ENCODE peak calls at places on chromosomes 12 and 14, in ten cellular contexts. One of them, this sample, is unnamed.

GRCh38 chr14:68208218-68208617 is 388.6 kb downstream of the RAD51B start:
- DNase-seq in T follicular helper cell: no peak
- DNase-seq in skeletal muscle cell: no peak
- DNase-seq in HEK293T: no peak
- DNase-seq in germinal center: no peak
- DNase-seq in fibroblast of the aortic adventitia: peak; percentile 90
- DNase-seq in stimulated activated CD4-positive, alpha-beta T cell treated with anti-CD3 and anti-CD28 coated beads, Interleukin-1b, Interleukin-23, amount 100 ng/mL, for 24 hours: no peak
- DNase-seq in nucleus accumbens: no peak
- DNase-seq in NCI-H1092 treated with DMSO at 0.1 percent for 48 hours: no peak
- DNase-seq in lower leg skin: no peak
- DNase-seq in this sample: no peak

GRCh38 chr14:65153101-65153500 is 50.8 kb upstream of the MAX start:
- DNase-seq in T follicular helper cell: no peak
- DNase-seq in skeletal muscle cell: no peak
- DNase-seq in HEK293T: no peak
- DNase-seq in germinal center: no peak
- DNase-seq in fibroblast of the aortic adventitia: no peak
- DNase-seq in stimulated activated CD4-positive, alpha-beta T cell treated with anti-CD3 and anti-CD28 coated beads, Interleukin-1b, Interleukin-23, amount 100 ng/mL, for 24 hours: no peak
- DNase-seq in nucleus accumbens: no peak
- DNase-seq in NCI-H1092 treated with DMSO at 0.1 percent for 48 hours: no peak
- DNase-seq in lower leg skin: no peak
- DNase-seq in this sample: no peak

GRCh38 chr12:91327136-91327535 is 144.5 kb upstream of the DCN start:
- DNase-seq in T follicular helper cell: no peak
- DNase-seq in skeletal muscle cell: no peak
- DNase-seq in HEK293T: no peak
- DNase-seq in germinal center: no peak
- DNase-seq in fibroblast of the aortic adventitia: peak; percentile 44
- DNase-seq in stimulated activated CD4-positive, alpha-beta T cell treated with anti-CD3 and anti-CD28 coated beads, Interleukin-1b, Interleukin-23, amount 100 ng/mL, for 24 hours: no peak
- DNase-seq in nucleus accumbens: no peak
- DNase-seq in NCI-H1092 treated with DMSO at 0.1 percent for 48 hours: no peak
- DNase-seq in lower leg skin: no peak
- DNase-seq in this sample: no peak

GRCh38 chr12:12272869-12273268 is 6.0 kb upstream of the LRP6 start:
- DNase-seq in T follicular helper cell: no peak
- DNase-seq in skeletal muscle cell: no peak
- DNase-seq in HEK293T: no peak
- DNase-seq in germinal center: no peak
- DNase-seq in fibroblast of the aortic adventitia: peak; percentile 77
- DNase-seq in stimulated activated CD4-positive, alpha-beta T cell treated with anti-CD3 and anti-CD28 coated beads, Interleukin-1b, Interleukin-23, amount 100 ng/mL, for 24 hours: no peak
- DNase-seq in nucleus accumbens: no peak
- DNase-seq in NCI-H1092 treated with DMSO at 0.1 percent for 48 hours: no peak
- DNase-seq in lower leg skin: no peak
- DNase-seq in this sample: no peak

GRCh38 chr12:13268606-13269005 is 72.1 kb downstream of the EMP1 start:
- DNase-seq in T follicular helper cell: no peak
- DNase-seq in skeletal muscle cell: no peak
- DNase-seq in HEK293T: no peak
- DNase-seq in germinal center: no peak
- DNase-seq in fibroblast of the aortic adventitia: no peak
- DNase-seq in stimulated activated CD4-positive, alpha-beta T cell treated with anti-CD3 and anti-CD28 coated beads, Interleukin-1b, Interleukin-23, amount 100 ng/mL, for 24 hours: no peak
- DNase-seq in nucleus accumbens: no peak
- DNase-seq in NCI-H1092 treated with DMSO at 0.1 percent for 48 hours: no peak
- DNase-seq in lower leg skin: no peak
- DNase-seq in this sample: no peak

GRCh38 chr14:44785096-44785495 is 176.7 kb downstream of the KLHL28 start:
- DNase-seq in T follicular helper cell: no peak
- DNase-seq in skeletal muscle cell: no peak
- DNase-seq in HEK293T: no peak
- DNase-seq in germinal center: no peak
- DNase-seq in fibroblast of the aortic adventitia: peak; percentile 61
- DNase-seq in stimulated activated CD4-positive, alpha-beta T cell treated with anti-CD3 and anti-CD28 coated beads, Interleukin-1b, Interleukin-23, amount 100 ng/mL, for 24 hours: no peak
- DNase-seq in nucleus accumbens: no peak
- DNase-seq in NCI-H1092 treated with DMSO at 0.1 percent for 48 hours: no peak
- DNase-seq in lower leg skin: no peak
- DNase-seq in this sample: no peak

GRCh38 chr14:67493092-67493717 is 4.7 kb upstream of the TMEM229B start:
- DNase-seq in T follicular helper cell: no peak
- DNase-seq in skeletal muscle cell: no peak
- DNase-seq in HEK293T: no peak
- DNase-seq in germinal center: peak; percentile 55
- DNase-seq in fibroblast of the aortic adventitia: no peak
- DNase-seq in stimulated activated CD4-positive, alpha-beta T cell treated with anti-CD3 and anti-CD28 coated beads, Interleukin-1b, Interleukin-23, amount 100 ng/mL, for 24 hours: no peak
- DNase-seq in nucleus accumbens: no peak
- DNase-seq in NCI-H1092 treated with DMSO at 0.1 percent for 48 hours: no peak
- DNase-seq in lower leg skin: no peak
- DNase-seq in this sample: no peak

GRCh38 chr12:89263153-89263552 is 89.1 kb downstream of the DUSP6 start:
- DNase-seq in T follicular helper cell: no peak
- DNase-seq in skeletal muscle cell: no peak
- DNase-seq in HEK293T: no peak
- DNase-seq in germinal center: no peak
- DNase-seq in fibroblast of the aortic adventitia: no peak
- DNase-seq in stimulated activated CD4-positive, alpha-beta T cell treated with anti-CD3 and anti-CD28 coated beads, Interleukin-1b, Interleukin-23, amount 100 ng/mL, for 24 hours: no peak
- DNase-seq in nucleus accumbens: no peak
- DNase-seq in NCI-H1092 treated with DMSO at 0.1 percent for 48 hours: no peak
- DNase-seq in lower leg skin: no peak
- DNase-seq in this sample: no peak

GRCh38 chr14:60311417-60311816 is 62.4 kb downstream of the PPM1A start:
- DNase-seq in T follicular helper cell: no peak
- DNase-seq in skeletal muscle cell: no peak
- DNase-seq in HEK293T: no peak
- DNase-seq in germinal center: no peak
- DNase-seq in fibroblast of the aortic adventitia: peak; percentile 64
- DNase-seq in stimulated activated CD4-positive, alpha-beta T cell treated with anti-CD3 and anti-CD28 coated beads, Interleukin-1b, Interleukin-23, amount 100 ng/mL, for 24 hours: no peak
- DNase-seq in nucleus accumbens: no peak
- DNase-seq in NCI-H1092 treated with DMSO at 0.1 percent for 48 hours: peak; percentile 8
- DNase-seq in lower leg skin: no peak
- DNase-seq in this sample: no peak

GRCh38 chr14:80164991-80165390 is 46.3 kb downstream of the DIO2 start:
- DNase-seq in T follicular helper cell: no peak
- DNase-seq in skeletal muscle cell: no peak
- DNase-seq in HEK293T: no peak
- DNase-seq in germinal center: no peak
- DNase-seq in fibroblast of the aortic adventitia: peak; percentile 34
- DNase-seq in stimulated activated CD4-positive, alpha-beta T cell treated with anti-CD3 and anti-CD28 coated beads, Interleukin-1b, Interleukin-23, amount 100 ng/mL, for 24 hours: no peak
- DNase-seq in nucleus accumbens: no peak
- DNase-seq in NCI-H1092 treated with DMSO at 0.1 percent for 48 hours: no peak
- DNase-seq in lower leg skin: no peak
- DNase-seq in this sample: no peak

GRCh38 chr12:70638639-70639349 is 1.6 kb upstream of the PTPRB start:
- DNase-seq in T follicular helper cell: no peak
- DNase-seq in skeletal muscle cell: no peak
- DNase-seq in HEK293T: no peak
- DNase-seq in germinal center: no peak
- DNase-seq in fibroblast of the aortic adventitia: no peak
- DNase-seq in stimulated activated CD4-positive, alpha-beta T cell treated with anti-CD3 and anti-CD28 coated beads, Interleukin-1b, Interleukin-23, amount 100 ng/mL, for 24 hours: no peak
- DNase-seq in nucleus accumbens: no peak
- DNase-seq in NCI-H1092 treated with DMSO at 0.1 percent for 48 hours: no peak
- DNase-seq in lower leg skin: no peak
- DNase-seq in this sample: no peak

GRCh38 chr12:68808388-68809189 is 612 bp downstream of the MDM2 start:
- DNase-seq in T follicular helper cell: peak; percentile 25
- DNase-seq in skeletal muscle cell: peak; percentile 63
- DNase-seq in HEK293T: peak; percentile 72
- DNase-seq in germinal center: peak; percentile 51
- DNase-seq in fibroblast of the aortic adventitia: peak; percentile 95
- DNase-seq in stimulated activated CD4-positive, alpha-beta T cell treated with anti-CD3 and anti-CD28 coated beads, Interleukin-1b, Interleukin-23, amount 100 ng/mL, for 24 hours: peak; percentile 28
- DNase-seq in nucleus accumbens: peak; percentile 44
- DNase-seq in NCI-H1092 treated with DMSO at 0.1 percent for 48 hours: peak; percentile 37
- DNase-seq in lower leg skin: peak; percentile 96
- DNase-seq in this sample: peak; percentile 68

GRCh38 chr14:31300883-31301282 is 93.3 kb upstream of the HECTD1 start:
- DNase-seq in T follicular helper cell: no peak
- DNase-seq in skeletal muscle cell: no peak
- DNase-seq in HEK293T: no peak
- DNase-seq in germinal center: no peak
- DNase-seq in fibroblast of the aortic adventitia: no peak
- DNase-seq in stimulated activated CD4-positive, alpha-beta T cell treated with anti-CD3 and anti-CD28 coated beads, Interleukin-1b, Interleukin-23, amount 100 ng/mL, for 24 hours: no peak
- DNase-seq in nucleus accumbens: no peak
- DNase-seq in NCI-H1092 treated with DMSO at 0.1 percent for 48 hours: no peak
- DNase-seq in lower leg skin: no peak
- DNase-seq in this sample: no peak

GRCh38 chr12:53461059-53461458 is 9.2 kb downstream of the PCBP2 start:
- DNase-seq in T follicular helper cell: no peak
- DNase-seq in skeletal muscle cell: no peak
- DNase-seq in HEK293T: no peak
- DNase-seq in germinal center: no peak
- DNase-seq in fibroblast of the aortic adventitia: no peak
- DNase-seq in stimulated activated CD4-positive, alpha-beta T cell treated with anti-CD3 and anti-CD28 coated beads, Interleukin-1b, Interleukin-23, amount 100 ng/mL, for 24 hours: no peak
- DNase-seq in nucleus accumbens: no peak
- DNase-seq in NCI-H1092 treated with DMSO at 0.1 percent for 48 hours: no peak
- DNase-seq in lower leg skin: no peak
- DNase-seq in this sample: no peak

GRCh38 chr12:53589915-53590314 is 36.3 kb downstream of the ATF7 start:
- DNase-seq in T follicular helper cell: no peak
- DNase-seq in skeletal muscle cell: no peak
- DNase-seq in HEK293T: no peak
- DNase-seq in germinal center: no peak
- DNase-seq in fibroblast of the aortic adventitia: no peak
- DNase-seq in stimulated activated CD4-positive, alpha-beta T cell treated with anti-CD3 and anti-CD28 coated beads, Interleukin-1b, Interleukin-23, amount 100 ng/mL, for 24 hours: no peak
- DNase-seq in nucleus accumbens: no peak
- DNase-seq in NCI-H1092 treated with DMSO at 0.1 percent for 48 hours: no peak
- DNase-seq in lower leg skin: no peak
- DNase-seq in this sample: no peak

GRCh38 chr12:123041042-123041531 is 60.6 kb downstream of the ARL6IP4 start:
- DNase-seq in T follicular helper cell: no peak
- DNase-seq in skeletal muscle cell: no peak
- DNase-seq in HEK293T: no peak
- DNase-seq in germinal center: no peak
- DNase-seq in fibroblast of the aortic adventitia: no peak
- DNase-seq in stimulated activated CD4-positive, alpha-beta T cell treated with anti-CD3 and anti-CD28 coated beads, Interleukin-1b, Interleukin-23, amount 100 ng/mL, for 24 hours: no peak
- DNase-seq in nucleus accumbens: no peak
- DNase-seq in NCI-H1092 treated with DMSO at 0.1 percent for 48 hours: peak; percentile 23
- DNase-seq in lower leg skin: no peak
- DNase-seq in this sample: no peak

GRCh38 chr14:88668448-88669116 is 105.7 kb downstream of the ZC3H14 start:
- DNase-seq in T follicular helper cell: no peak
- DNase-seq in skeletal muscle cell: no peak
- DNase-seq in HEK293T: no peak
- DNase-seq in germinal center: peak; percentile 31
- DNase-seq in fibroblast of the aortic adventitia: no peak
- DNase-seq in stimulated activated CD4-positive, alpha-beta T cell treated with anti-CD3 and anti-CD28 coated beads, Interleukin-1b, Interleukin-23, amount 100 ng/mL, for 24 hours: no peak
- DNase-seq in nucleus accumbens: no peak
- DNase-seq in NCI-H1092 treated with DMSO at 0.1 percent for 48 hours: no peak
- DNase-seq in lower leg skin: no peak
- DNase-seq in this sample: no peak

GRCh38 chr14:97266653-97267052 is 469.5 kb downstream of the VRK1 start:
- DNase-seq in T follicular helper cell: no peak
- DNase-seq in skeletal muscle cell: peak; percentile 8
- DNase-seq in HEK293T: no peak
- DNase-seq in germinal center: no peak
- DNase-seq in fibroblast of the aortic adventitia: no peak
- DNase-seq in stimulated activated CD4-positive, alpha-beta T cell treated with anti-CD3 and anti-CD28 coated beads, Interleukin-1b, Interleukin-23, amount 100 ng/mL, for 24 hours: no peak
- DNase-seq in nucleus accumbens: no peak
- DNase-seq in NCI-H1092 treated with DMSO at 0.1 percent for 48 hours: no peak
- DNase-seq in lower leg skin: no peak
- DNase-seq in this sample: no peak

GRCh38 chr12:30813741-30814687 is 59.3 kb upstream of the CAPRIN2 start:
- DNase-seq in T follicular helper cell: no peak
- DNase-seq in skeletal muscle cell: peak; percentile 36
- DNase-seq in HEK293T: no peak
- DNase-seq in germinal center: no peak
- DNase-seq in fibroblast of the aortic adventitia: peak; percentile 35
- DNase-seq in stimulated activated CD4-positive, alpha-beta T cell treated with anti-CD3 and anti-CD28 coated beads, Interleukin-1b, Interleukin-23, amount 100 ng/mL, for 24 hours: no peak
- DNase-seq in nucleus accumbens: no peak
- DNase-seq in NCI-H1092 treated with DMSO at 0.1 percent for 48 hours: no peak
- DNase-seq in lower leg skin: no peak
- DNase-seq in this sample: no peak

GRCh38 chr12:55715169-55715764 is 579 bp upstream of the BLOC1S1 start:
- DNase-seq in T follicular helper cell: no peak
- DNase-seq in skeletal muscle cell: no peak
- DNase-seq in HEK293T: no peak
- DNase-seq in germinal center: no peak
- DNase-seq in fibroblast of the aortic adventitia: no peak
- DNase-seq in stimulated activated CD4-positive, alpha-beta T cell treated with anti-CD3 and anti-CD28 coated beads, Interleukin-1b, Interleukin-23, amount 100 ng/mL, for 24 hours: no peak
- DNase-seq in nucleus accumbens: no peak
- DNase-seq in NCI-H1092 treated with DMSO at 0.1 percent for 48 hours: no peak
- DNase-seq in lower leg skin: no peak
- DNase-seq in this sample: no peak

GRCh38 chr14:41362134-41362533 is 244.5 kb upstream of the LRFN5 start:
- DNase-seq in T follicular helper cell: no peak
- DNase-seq in skeletal muscle cell: no peak
- DNase-seq in HEK293T: peak; percentile 8
- DNase-seq in germinal center: no peak
- DNase-seq in fibroblast of the aortic adventitia: no peak
- DNase-seq in stimulated activated CD4-positive, alpha-beta T cell treated with anti-CD3 and anti-CD28 coated beads, Interleukin-1b, Interleukin-23, amount 100 ng/mL, for 24 hours: no peak
- DNase-seq in nucleus accumbens: no peak
- DNase-seq in NCI-H1092 treated with DMSO at 0.1 percent for 48 hours: no peak
- DNase-seq in lower leg skin: no peak
- DNase-seq in this sample: no peak

GRCh38 chr14:37594916-37595808 is at the start of the genes FOXA1 and TTC6:
- DNase-seq in T follicular helper cell: no peak
- DNase-seq in skeletal muscle cell: no peak
- DNase-seq in HEK293T: peak; percentile 45
- DNase-seq in germinal center: no peak
- DNase-seq in fibroblast of the aortic adventitia: peak; percentile 16
- DNase-seq in stimulated activated CD4-positive, alpha-beta T cell treated with anti-CD3 and anti-CD28 coated beads, Interleukin-1b, Interleukin-23, amount 100 ng/mL, for 24 hours: no peak
- DNase-seq in nucleus accumbens: no peak
- DNase-seq in NCI-H1092 treated with DMSO at 0.1 percent for 48 hours: peak; percentile 95
- DNase-seq in lower leg skin: no peak
- DNase-seq in this sample: peak; percentile 43

GRCh38 chr12:45034861-45035265 is 16.0 kb downstream of the DBX2 start:
- DNase-seq in T follicular helper cell: no peak
- DNase-seq in skeletal muscle cell: no peak
- DNase-seq in HEK293T: no peak
- DNase-seq in germinal center: no peak
- DNase-seq in fibroblast of the aortic adventitia: no peak
- DNase-seq in stimulated activated CD4-positive, alpha-beta T cell treated with anti-CD3 and anti-CD28 coated beads, Interleukin-1b, Interleukin-23, amount 100 ng/mL, for 24 hours: no peak
- DNase-seq in nucleus accumbens: no peak
- DNase-seq in NCI-H1092 treated with DMSO at 0.1 percent for 48 hours: no peak
- DNase-seq in lower leg skin: no peak
- DNase-seq in this sample: no peak

GRCh38 chr12:130101370-130101769 is 60.9 kb upstream of the FZD10 start:
- DNase-seq in T follicular helper cell: no peak
- DNase-seq in skeletal muscle cell: no peak
- DNase-seq in HEK293T: no peak
- DNase-seq in germinal center: no peak
- DNase-seq in fibroblast of the aortic adventitia: no peak
- DNase-seq in stimulated activated CD4-positive, alpha-beta T cell treated with anti-CD3 and anti-CD28 coated beads, Interleukin-1b, Interleukin-23, amount 100 ng/mL, for 24 hours: no peak
- DNase-seq in nucleus accumbens: no peak
- DNase-seq in NCI-H1092 treated with DMSO at 0.1 percent for 48 hours: no peak
- DNase-seq in lower leg skin: no peak
- DNase-seq in this sample: no peak

GRCh38 chr14:71705460-71705859 is 226.8 kb upstream of the RGS6 start:
- DNase-seq in T follicular helper cell: no peak
- DNase-seq in skeletal muscle cell: no peak
- DNase-seq in HEK293T: no peak
- DNase-seq in germinal center: no peak
- DNase-seq in fibroblast of the aortic adventitia: no peak
- DNase-seq in stimulated activated CD4-positive, alpha-beta T cell treated with anti-CD3 and anti-CD28 coated beads, Interleukin-1b, Interleukin-23, amount 100 ng/mL, for 24 hours: no peak
- DNase-seq in nucleus accumbens: no peak
- DNase-seq in NCI-H1092 treated with DMSO at 0.1 percent for 48 hours: no peak
- DNase-seq in lower leg skin: no peak
- DNase-seq in this sample: no peak

GRCh38 chr12:127125607-127126259 is 1141.2 kb upstream of the TMEM132C start:
- DNase-seq in T follicular helper cell: no peak
- DNase-seq in skeletal muscle cell: peak; percentile 69
- DNase-seq in HEK293T: no peak
- DNase-seq in germinal center: no peak
- DNase-seq in fibroblast of the aortic adventitia: peak; percentile 72
- DNase-seq in stimulated activated CD4-positive, alpha-beta T cell treated with anti-CD3 and anti-CD28 coated beads, Interleukin-1b, Interleukin-23, amount 100 ng/mL, for 24 hours: peak; percentile 14
- DNase-seq in nucleus accumbens: no peak
- DNase-seq in NCI-H1092 treated with DMSO at 0.1 percent for 48 hours: no peak
- DNase-seq in lower leg skin: no peak
- DNase-seq in this sample: no peak

GRCh38 chr12:124217508-124217981 is 77.3 kb upstream of the RFLNA start:
- DNase-seq in T follicular helper cell: no peak
- DNase-seq in skeletal muscle cell: no peak
- DNase-seq in HEK293T: no peak
- DNase-seq in germinal center: no peak
- DNase-seq in fibroblast of the aortic adventitia: no peak
- DNase-seq in stimulated activated CD4-positive, alpha-beta T cell treated with anti-CD3 and anti-CD28 coated beads, Interleukin-1b, Interleukin-23, amount 100 ng/mL, for 24 hours: no peak
- DNase-seq in nucleus accumbens: no peak
- DNase-seq in NCI-H1092 treated with DMSO at 0.1 percent for 48 hours: peak; percentile 14
- DNase-seq in lower leg skin: no peak
- DNase-seq in this sample: no peak